ENCODE peak calls at places on chromosome 4, in nine cellular contexts. E is mammary epithelial cell, B is ascending aorta, Y is astrocyte, J is A673, P is esophagus muscularis mucosa, H is lower lobe of right lung, O is H1, F is upper lobe of right lung. W is an unnamed sample.

GRCh38 chr4:178752954-178753525 is 1310.8 kb upstream of the AGA start:
- DNase-seq in E (no peak), B (no peak), Y (peak; percentile 0), J (peak; percentile 5), P (no peak), H (no peak), O (no peak), F (no peak), W (no peak)

GRCh38 chr4:48490680-48491513 is 845 bp downstream of the ZAR1 start:
- DNase-seq in E (no peak), B (no peak), Y (no peak), J (no peak), P (no peak), H (peak; percentile 40), O (no peak), F (no peak), W (no peak)

GRCh38 chr4:25313194-25313895 is 771 bp downstream of the ZCCHC4 start:
- DNase-seq in E (no peak), B (no peak), Y (no peak), J (peak; percentile 14), P (no peak), H (no peak), O (no peak), F (no peak), W (no peak)

GRCh38 chr4:86960557-86960959 is 25.7 kb downstream of the AFF1 start:
- DNase-seq in E (no peak), B (no peak), Y (no peak), J (no peak), P (no peak), H (no peak), O (no peak), F (no peak), W (no peak)

GRCh38 chr4:113700602-113701150 is 60.9 kb downstream of the CAMK2D start:
- DNase-seq in E (no peak), B (no peak), Y (no peak), J (peak; percentile 39), P (no peak), H (no peak), O (no peak), F (no peak), W (no peak)

GRCh38 chr4:15479913-15480185 is 10.2 kb downstream of the CC2D2A start:
- DNase-seq in E (no peak), B (no peak), Y (peak; percentile 59), J (no peak), P (no peak), H (no peak), O (no peak), F (no peak), W (no peak)

GRCh38 chr4:146585761-146586333 is 52.8 kb upstream of the POU4F2 start:
- DNase-seq in E (peak; percentile 15), B (no peak), Y (peak; percentile 30), J (peak; percentile 92), P (no peak), H (no peak), O (no peak), F (no peak), W (no peak)

GRCh38 chr4:73251384-73251783 is 7.2 kb downstream of the ANKRD17 start:
- DNase-seq in E (no peak), B (no peak), Y (no peak), J (no peak), P (no peak), H (no peak), O (no peak), F (no peak), W (no peak)

DNA sequence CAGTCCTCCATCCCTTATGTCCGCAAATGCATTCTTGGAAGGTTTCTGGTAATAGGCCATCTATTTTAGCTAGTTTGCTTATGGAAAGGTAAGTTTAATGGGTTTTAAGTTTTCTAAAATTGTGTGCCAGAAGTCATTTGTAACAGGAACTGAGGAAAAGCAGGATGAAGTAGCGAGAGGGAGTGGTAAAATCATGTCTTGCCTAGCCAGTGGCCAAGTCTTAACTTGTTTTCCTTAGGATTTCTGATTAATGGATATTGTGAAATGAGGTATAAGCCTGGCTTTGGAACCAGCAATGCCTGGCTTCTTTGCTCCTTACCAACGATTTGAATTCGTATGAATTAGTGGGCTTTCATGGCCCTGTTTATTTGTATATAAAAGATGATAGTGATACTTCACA is 7.3 kb downstream of the SEC24B start:
- DNase-seq in E (peak; percentile 83), B (no peak), Y (peak; percentile 48), J (no peak), P (no peak), H (no peak), O (no peak), F (no peak), W (no peak)
- H3K27ac ChIP-seq in E (peak overlapping the region; percentile 80), B (peak overlapping the region; percentile 70), Y (no peak overlapping the region), J (peak overlapping the region; percentile 48), P (peak overlapping the region; percentile 57), H (no peak overlapping the region), O (no peak overlapping the region), F (no peak overlapping the region), W (peak overlapping the region; percentile 92)

DNA sequence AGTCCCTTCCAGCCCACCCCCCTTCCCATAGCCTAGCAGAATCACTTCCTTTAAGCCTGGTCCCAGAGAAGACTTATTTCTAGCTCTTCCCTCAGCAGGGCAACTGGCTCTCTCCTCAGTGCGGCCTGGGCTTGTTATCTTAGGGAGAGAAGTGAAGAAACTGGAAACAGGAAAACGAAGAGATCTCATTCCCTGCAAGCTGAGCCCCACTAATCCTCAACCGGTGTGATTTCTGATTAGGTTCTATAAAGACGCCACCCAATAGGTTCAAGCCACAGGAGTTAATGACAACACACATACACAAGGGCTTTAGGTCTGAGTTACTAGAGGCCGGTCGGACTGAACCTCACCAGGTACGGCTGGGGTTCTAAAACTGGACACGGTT is 3.2 kb downstream of the GSX2 start:
- DNase-seq in E (no peak), B (no peak), Y (no peak), J (no peak), P (no peak), H (no peak), O (no peak), F (no peak), W (no peak)
- H3K4me1 ChIP-seq in E (peaks cover 21% of the 10 kb centered on the region), B (peaks cover 9% of the 10 kb centered on the region), Y (peaks cover 25% of the 10 kb centered on the region), J (no peaks in the 10 kb centered on the region), P (peaks cover 41% of the 10 kb centered on the region), H (peaks cover 40% of the 10 kb centered on the region), O (peaks cover 19% of the 10 kb centered on the region), F (peaks cover 23% of the 10 kb centered on the region), W (no peaks in the 10 kb centered on the region)

GRCh38 chr4:133618963-133619362 is 469.9 kb downstream of the PCDH10 start:
- DNase-seq in E (no peak), B (no peak), Y (no peak), J (peak; percentile 4), P (no peak), H (no peak), O (no peak), F (no peak), W (no peak)

GRCh38 chr4:133623847-133624246 is 474.8 kb downstream of the PCDH10 start:
- DNase-seq in E (no peak), B (no peak), Y (no peak), J (no peak), P (no peak), H (no peak), O (no peak), F (no peak), W (no peak)

GRCh38 chr4:133621628-133622027 is 472.5 kb downstream of the PCDH10 start:
- DNase-seq in E (no peak), B (no peak), Y (no peak), J (no peak), P (no peak), H (no peak), O (no peak), F (no peak), W (no peak)

GRCh38 chr4:133624744-133625143 is 475.6 kb downstream of the PCDH10 start:
- DNase-seq in E (no peak), B (no peak), Y (no peak), J (no peak), P (no peak), H (no peak), O (no peak), F (no peak), W (no peak)
- TF ChIP-seq CTCF in E (no peak), B (no peak), Y (no peak), J (no peak), P (no peak), H (no peak), O (no peak), F (no peak), W (no peak)

DNA sequence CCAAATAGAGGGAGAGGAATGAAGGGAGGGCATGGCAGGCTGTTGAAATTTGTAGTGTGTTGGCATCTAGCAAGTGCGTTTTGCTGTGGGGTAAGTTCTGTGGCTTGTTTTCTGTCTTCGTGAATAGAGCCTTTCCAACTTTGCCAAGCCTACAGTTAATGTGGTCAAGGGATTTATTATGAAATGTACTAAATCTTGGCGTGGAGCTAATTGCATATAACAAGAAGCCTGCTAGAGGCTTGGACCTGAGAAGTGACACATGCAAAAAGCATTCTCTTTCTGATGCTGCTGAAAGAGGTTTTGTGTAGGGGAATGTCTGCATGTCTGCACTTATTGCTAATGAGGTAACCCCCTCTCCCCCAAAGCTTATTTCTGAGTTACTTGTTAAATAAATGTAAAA is 132.2 kb downstream of the BMPR1B start:
- DNase-seq in E (peak; percentile 72), B (no peak), Y (peak; percentile 96), J (no peak), P (no peak), H (no peak), O (no peak), F (no peak), W (no peak)
- H3K27ac ChIP-seq in E (no peak overlapping the region), B (peak overlapping the region; percentile 3), Y (peak overlapping the region; percentile 50), J (no peak overlapping the region), P (peak overlapping the region; percentile 36), H (no peak overlapping the region), O (no peak overlapping the region), F (no peak overlapping the region), W (no peak overlapping the region)

GRCh38 chr4:6338951-6339817 is 69.5 kb downstream of the WFS1 start:
- DNase-seq in E (no peak), B (no peak), Y (no peak), J (no peak), P (no peak), H (peak; percentile 36), O (no peak), F (no peak), W (no peak)
- H3K4me1 ChIP-seq in E (no peaks in the 10 kb centered on the region), B (no peaks in the 10 kb centered on the region), Y (peaks cover 5% of the 10 kb centered on the region), J (no peaks in the 10 kb centered on the region), P (peaks cover 4% of the 10 kb centered on the region), H (no peaks in the 10 kb centered on the region), O (peaks cover 14% of the 10 kb centered on the region), F (no peaks in the 10 kb centered on the region), W (peaks cover 9% of the 10 kb centered on the region)

GRCh38 chr4:84501197-84501492 is 2.1 kb upstream of the NKX6-1 start:
- DNase-seq in E (no peak), B (no peak), Y (no peak), J (no peak), P (no peak), H (no peak), O (no peak), F (no peak), W (no peak)
- TF ChIP-seq CTCF in E (no peak), B (no peak), Y (no peak), J (no peak), P (no peak), H (no peak), O (no peak), F (no peak), W (no peak)

DNA sequence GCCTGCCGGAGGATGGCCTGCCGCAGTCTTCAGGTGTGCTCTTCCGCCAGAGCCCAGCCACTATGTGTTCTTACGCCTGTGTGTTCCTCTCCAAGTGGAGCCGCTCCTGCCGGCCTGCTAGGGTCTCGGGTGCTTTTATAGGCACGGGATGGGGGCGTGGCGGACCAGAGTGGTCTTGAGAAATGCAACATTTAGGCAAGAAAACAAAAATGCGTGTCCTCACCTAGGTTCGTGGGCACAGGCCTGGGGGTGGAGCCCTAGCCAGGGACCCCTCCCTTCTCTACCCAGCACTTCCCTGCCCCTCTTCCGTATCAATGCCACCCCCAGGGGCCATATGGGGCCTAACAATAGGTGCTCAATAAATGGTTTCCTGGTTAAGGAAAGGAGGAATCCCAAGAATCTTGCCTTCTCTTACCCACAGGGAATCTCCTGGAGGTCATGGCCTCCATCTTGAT is 34.4 kb upstream of the LRBA start:
- DNase-seq in E (no peak), B (no peak), Y (no peak), J (no peak), P (no peak), H (no peak), O (peak; percentile 77), F (no peak), W (no peak)
- H3K27ac ChIP-seq in E (no peak overlapping the region), B (no peak overlapping the region), Y (no peak overlapping the region), J (no peak overlapping the region), P (no peak overlapping the region), H (no peak overlapping the region), O (peak overlapping the region; percentile 60), F (no peak overlapping the region), W (no peak overlapping the region)